ENCODE peak calls at places on chromosomes 7 and 10, in eight cellular contexts. Q, T, U, R, S, V, G and K are unnamed samples.

GRCh38 chr7:132508724-132509348 is 67.4 kb downstream of the PLXNA4 start:
- DNase-seq in Q (no peak), T (peak; percentile 58), U (no peak), R (peak; percentile 42), S (peak; percentile 35), V (no peak), G (no peak), K (peak; percentile 52)

GRCh38 chr10:88401671-88402347 is 181.3 kb downstream of the RNLS start:
- DNase-seq in Q (peak; percentile 21), T (no peak), U (no peak), R (peak; percentile 37), S (no peak), V (no peak), G (peak; percentile 49), K (no peak)

GRCh38 chr10:29588640-29589421 is 45.9 kb downstream of the SVIL start:
- DNase-seq in Q (no peak), T (peak; percentile 40), U (no peak), R (no peak), S (no peak), V (no peak), G (peak; percentile 47), K (no peak)

GRCh38 chr10:83371696-83372490 is 767.4 kb upstream of the GHITM start:
- DNase-seq in Q (no peak), T (no peak), U (no peak), R (peak; percentile 56), S (no peak), V (no peak), G (no peak), K (no peak)

GRCh38 chr10:97851341-97852001 is 1.8 kb downstream of the GOLGA7B start:
- DNase-seq in Q (no peak), T (no peak), U (no peak), R (no peak), S (peak; percentile 49), V (no peak), G (no peak), K (no peak)

GRCh38 chr10:32413513-32413912 is 32.4 kb upstream of the CCDC7 start:
- DNase-seq in Q (peak; percentile 44), T (no peak), U (no peak), R (no peak), S (no peak), V (no peak), G (peak; percentile 52), K (no peak)

GRCh38 chr7:113890326-113891030 is 28.3 kb downstream of the PPP1R3A start:
- DNase-seq in Q (no peak), T (no peak), U (no peak), R (no peak), S (no peak), V (no peak), G (peak; percentile 3), K (no peak)

GRCh38 chr7:50733552-50733951 is 49.1 kb downstream of the GRB10 start:
- DNase-seq in Q (no peak), T (no peak), U (no peak), R (peak; percentile 69), S (no peak), V (no peak), G (peak; percentile 64), K (no peak)

GRCh38 chr7:46654546-46655443 is 733.7 kb upstream of the IGFBP3 start:
- DNase-seq in Q (no peak), T (no peak), U (no peak), R (no peak), S (no peak), V (no peak), G (peak; percentile 11), K (no peak)

GRCh38 chr10:27242951-27243551 is 2.5 kb upstream of the ACBD5 start:
- DNase-seq in Q (peak; percentile 52), T (peak; percentile 67), U (peak; percentile 24), R (peak; percentile 66), S (peak; percentile 42), V (no peak), G (peak; percentile 79), K (peak; percentile 60)

GRCh38 chr10:91653214-91653875 is 20.5 kb upstream of the PPP1R3C start:
- DNase-seq in Q (no peak), T (no peak), U (no peak), R (no peak), S (no peak), V (no peak), G (peak; percentile 86), K (no peak)